ENCODE peak calls at places on chromosomes 16 and 17, in four cellular contexts. One of them, this sample, is unnamed.

GRCh38 chr17:1226308-1226707 is 43.9 kb upstream of the BHLHA9 start:
- DNase-seq in mesendoderm: no peak
- DNase-seq in H1: no peak
- DNase-seq in IMR-90: no peak
- DNase-seq in this sample: no peak

GRCh38 chr16:79089735-79090284 is 510.7 kb downstream of the MAF start:
- DNase-seq in IMR-90: no peak
- DNase-seq in H1: no peak
- DNase-seq in mesendoderm: no peak
- DNase-seq in this sample: no peak

GRCh38 chr17:7445011-7445927 is at the start of gene CHRNB1:
- DNase-seq in mesendoderm: peak
- DNase-seq in H1: peak
- DNase-seq in IMR-90: peak
- DNase-seq in this sample: peak

GRCh38 chr17:81341347-81342061 is 46.4 kb upstream of the SLC38A10 start:
- DNase-seq in H1: no peak
- DNase-seq in mesendoderm: no peak
- DNase-seq in IMR-90: no peak
- DNase-seq in this sample: peak

GRCh38 chr16:19460397-19460796 is 42.7 kb downstream of the TMC5 start:
- DNase-seq in H1: no peak
- DNase-seq in mesendoderm: no peak
- DNase-seq in IMR-90: no peak
- DNase-seq in this sample: no peak

GRCh38 chr17:32813021-32813420 is 63.9 kb downstream of the MYO1D start:
- DNase-seq in H1: no peak
- DNase-seq in mesendoderm: no peak
- DNase-seq in IMR-90: no peak
- DNase-seq in this sample: no peak

GRCh38 chr16:19138601-19139000 is 24.8 kb downstream of the ITPRIPL2 start:
- DNase-seq in IMR-90: peak
- DNase-seq in H1: no peak
- DNase-seq in mesendoderm: peak
- DNase-seq in this sample: no peak

GRCh38 chr16:23920899-23921298 is 85.1 kb downstream of the PRKCB start:
- DNase-seq in mesendoderm: no peak
- DNase-seq in H1: no peak
- DNase-seq in IMR-90: no peak
- DNase-seq in this sample: no peak

GRCh38 chr17:50431219-50431618 is 5.2 kb downstream of the ACSF2 start:
- DNase-seq in H1: no peak
- DNase-seq in IMR-90: no peak
- DNase-seq in mesendoderm: peak
- DNase-seq in this sample: no peak

GRCh38 chr16:87635541-87636049 is 33.3 kb downstream of the JPH3 start:
- DNase-seq in IMR-90: peak
- DNase-seq in H1: no peak
- DNase-seq in mesendoderm: peak
- DNase-seq in this sample: peak

GRCh38 chr16:86942469-86943175 is 364.3 kb downstream of the FOXL1 start:
- DNase-seq in mesendoderm: no peak
- DNase-seq in H1: no peak
- DNase-seq in IMR-90: no peak
- DNase-seq in this sample: no peak

GRCh38 chr16:66881014-66881417 is 701 bp downstream of the PDP2 start:
- DNase-seq in IMR-90: no peak
- DNase-seq in H1: no peak
- DNase-seq in mesendoderm: no peak
- DNase-seq in this sample: no peak

DNA sequence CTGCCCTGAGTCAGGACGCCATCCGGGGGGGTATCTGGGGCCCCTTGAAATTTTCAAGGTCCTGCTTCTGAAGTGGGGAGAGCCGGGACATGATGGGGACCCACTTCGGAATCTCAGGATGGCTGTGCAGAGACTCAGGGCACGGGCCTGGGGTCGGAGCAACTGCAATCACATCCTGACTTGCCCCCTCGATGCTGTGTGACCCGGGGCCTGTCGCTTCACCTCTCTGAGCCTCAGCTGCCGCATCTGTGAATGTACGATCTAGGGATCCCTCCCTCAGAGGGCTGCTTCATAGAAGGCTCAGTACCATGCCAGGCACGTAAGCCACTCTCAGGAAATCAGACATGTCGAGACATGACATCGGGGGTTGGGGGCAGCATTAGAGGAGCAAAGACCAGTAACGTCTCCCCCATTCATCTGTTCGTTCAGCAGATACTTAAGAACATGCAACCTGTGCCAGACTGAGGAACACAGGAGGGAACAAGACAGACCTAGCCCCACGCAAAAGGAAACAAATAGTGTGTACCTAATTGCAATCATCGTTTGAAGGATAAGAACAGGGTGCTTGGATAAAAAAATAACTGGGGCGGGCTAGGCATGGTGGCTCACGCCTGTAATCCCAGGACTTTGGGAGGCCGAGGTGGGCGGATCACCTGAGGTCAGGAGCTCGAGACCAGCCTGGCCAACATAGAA is 229.6 kb downstream of the PARN start:
- DNase-seq in H1: no peak
- DNase-seq in IMR-90: no peak
- DNase-seq in mesendoderm: no peak
- DNase-seq in this sample: no peak
- H4K5ac ChIP-seq in H1: no peak
- H4K5ac ChIP-seq in IMR-90: no peak
- H4K5ac ChIP-seq in mesendoderm: no peak
- H4K5ac ChIP-seq in this sample: no peak

GRCh38 chr17:73390851-73391250 is 79.0 kb upstream of the CDC42EP4 start:
- DNase-seq in mesendoderm: no peak
- DNase-seq in H1: no peak
- DNase-seq in IMR-90: no peak
- DNase-seq in this sample: no peak

GRCh38 chr17:73391331-73392265 is 79.8 kb upstream of the CDC42EP4 start:
- DNase-seq in mesendoderm: no peak
- DNase-seq in H1: no peak
- DNase-seq in IMR-90: no peak
- DNase-seq in this sample: peak

GRCh38 chr17:73389411-73389810 is 77.6 kb upstream of the CDC42EP4 start:
- DNase-seq in mesendoderm: no peak
- DNase-seq in H1: no peak
- DNase-seq in IMR-90: no peak
- DNase-seq in this sample: no peak

GRCh38 chr17:73388578-73388905 is 76.7 kb upstream of the CDC42EP4 start:
- DNase-seq in H1: no peak
- DNase-seq in IMR-90: no peak
- DNase-seq in mesendoderm: no peak
- DNase-seq in this sample: no peak

DNA sequence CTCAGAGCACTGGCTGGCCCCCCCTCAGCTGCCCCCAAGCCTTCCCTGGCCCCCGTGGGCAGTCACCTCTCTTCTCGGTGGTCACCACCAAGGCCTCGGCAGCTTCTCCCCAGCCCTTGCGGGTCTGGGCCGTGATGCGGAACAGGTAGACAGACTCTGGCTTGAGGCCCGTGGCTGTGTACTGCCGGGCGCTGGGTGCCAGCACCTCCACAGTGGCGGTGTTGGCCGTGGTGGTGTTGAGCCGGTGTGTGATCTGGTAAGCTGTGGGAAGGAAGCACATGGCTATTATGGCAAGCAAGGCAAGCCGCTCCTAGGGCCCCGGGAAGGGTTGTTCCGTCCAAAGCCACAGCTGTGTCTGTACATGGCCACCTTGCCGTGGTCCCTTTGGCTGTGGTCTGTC is 78.4 kb upstream of the CDC42EP4 start:
- DNase-seq in mesendoderm: no peak
- DNase-seq in IMR-90: no peak
- DNase-seq in H1: no peak
- DNase-seq in this sample: peak
- H4K5ac ChIP-seq in mesendoderm: no peak
- H4K5ac ChIP-seq in IMR-90: no peak
- H4K5ac ChIP-seq in H1: no peak
- H4K5ac ChIP-seq in this sample: no peak

GRCh38 chr17:72639711-72640110 is 452.8 kb downstream of the SLC39A11 start:
- DNase-seq in H1: no peak
- DNase-seq in IMR-90: no peak
- DNase-seq in mesendoderm: no peak
- DNase-seq in this sample: no peak

GRCh38 chr17:72643575-72644216 is 448.8 kb downstream of the SLC39A11 start:
- DNase-seq in IMR-90: no peak
- DNase-seq in mesendoderm: no peak
- DNase-seq in H1: no peak
- DNase-seq in this sample: no peak

GRCh38 chr17:72640415-72641165 is 451.9 kb downstream of the SLC39A11 start:
- DNase-seq in IMR-90: no peak
- DNase-seq in mesendoderm: no peak
- DNase-seq in H1: no peak
- DNase-seq in this sample: no peak

GRCh38 chr17:72644481-72644880 is 448.0 kb downstream of the SLC39A11 start:
- DNase-seq in H1: no peak
- DNase-seq in IMR-90: no peak
- DNase-seq in mesendoderm: no peak
- DNase-seq in this sample: no peak

GRCh38 chr17:72642720-72643119 is 449.8 kb downstream of the SLC39A11 start:
- DNase-seq in IMR-90: no peak
- DNase-seq in mesendoderm: no peak
- DNase-seq in H1: no peak
- DNase-seq in this sample: no peak
- H4K5ac ChIP-seq in IMR-90: no peak
- H4K5ac ChIP-seq in mesendoderm: no peak
- H4K5ac ChIP-seq in H1: no peak
- H4K5ac ChIP-seq in this sample: no peak

GRCh38 chr16:9821331-9821730 is 360.9 kb downstream of the GRIN2A start:
- DNase-seq in H1: no peak
- DNase-seq in IMR-90: no peak
- DNase-seq in mesendoderm: no peak
- DNase-seq in this sample: no peak

GRCh38 chr16:9816644-9817043 is 365.6 kb downstream of the GRIN2A start:
- DNase-seq in H1: no peak
- DNase-seq in IMR-90: no peak
- DNase-seq in mesendoderm: no peak
- DNase-seq in this sample: no peak

GRCh38 chr16:9817586-9817985 is 364.6 kb downstream of the GRIN2A start:
- DNase-seq in H1: no peak
- DNase-seq in IMR-90: no peak
- DNase-seq in mesendoderm: no peak
- DNase-seq in this sample: no peak

GRCh38 chr16:9820481-9821246 is 361.6 kb downstream of the GRIN2A start:
- DNase-seq in mesendoderm: peak
- DNase-seq in H1: peak
- DNase-seq in IMR-90: no peak
- DNase-seq in this sample: peak

GRCh38 chr16:9818702-9819101 is 363.5 kb downstream of the GRIN2A start:
- DNase-seq in IMR-90: no peak
- DNase-seq in mesendoderm: no peak
- DNase-seq in H1: no peak
- DNase-seq in this sample: no peak
- H4K5ac ChIP-seq in IMR-90: no peak
- H4K5ac ChIP-seq in mesendoderm: no peak
- H4K5ac ChIP-seq in H1: peak
- H4K5ac ChIP-seq in this sample: no peak

GRCh38 chr16:568401-569258 is 1.1 kb upstream of the PIGQ start:
- DNase-seq in IMR-90: no peak
- DNase-seq in H1: no peak
- DNase-seq in mesendoderm: no peak
- DNase-seq in this sample: no peak
- H4K5ac ChIP-seq in IMR-90: peak
- H4K5ac ChIP-seq in H1: no peak
- H4K5ac ChIP-seq in mesendoderm: no peak
- H4K5ac ChIP-seq in this sample: no peak

GRCh38 chr16:74749291-74750055 is 25.1 kb downstream of the FA2H start:
- DNase-seq in H1: no peak
- DNase-seq in mesendoderm: peak
- DNase-seq in IMR-90: no peak
- DNase-seq in this sample: peak

GRCh38 chr16:74752258-74752657 is 22.4 kb downstream of the FA2H start:
- DNase-seq in IMR-90: no peak
- DNase-seq in mesendoderm: no peak
- DNase-seq in H1: no peak
- DNase-seq in this sample: no peak

GRCh38 chr16:74753180-74753579 is 21.4 kb downstream of the FA2H start:
- DNase-seq in H1: no peak
- DNase-seq in IMR-90: no peak
- DNase-seq in mesendoderm: no peak
- DNase-seq in this sample: no peak

GRCh38 chr16:74752756-74753155 is 21.9 kb downstream of the FA2H start:
- DNase-seq in H1: no peak
- DNase-seq in mesendoderm: no peak
- DNase-seq in IMR-90: no peak
- DNase-seq in this sample: no peak

DNA sequence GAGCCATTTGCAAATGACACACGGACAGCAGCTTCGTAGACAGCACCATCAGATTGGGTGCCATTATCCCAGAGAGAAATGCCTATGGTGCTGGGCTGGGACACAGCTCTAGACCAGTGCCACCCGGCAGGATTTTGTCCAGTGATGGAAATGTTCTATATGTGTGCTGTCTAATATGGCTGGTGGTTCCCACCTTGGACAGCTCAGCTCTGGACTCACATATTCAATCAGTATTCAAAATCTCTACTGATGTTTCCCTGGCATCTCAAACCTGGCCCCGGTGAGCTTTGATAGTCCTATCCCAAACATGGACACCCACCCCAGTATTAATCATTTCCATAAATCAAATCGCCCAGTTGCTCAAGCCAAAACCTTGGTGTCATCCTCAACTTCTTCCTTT is 23.0 kb downstream of the FA2H start:
- DNase-seq in IMR-90: no peak
- DNase-seq in H1: no peak
- DNase-seq in mesendoderm: no peak
- DNase-seq in this sample: no peak
- H4K5ac ChIP-seq in IMR-90: no peak
- H4K5ac ChIP-seq in H1: no peak
- H4K5ac ChIP-seq in mesendoderm: no peak
- H4K5ac ChIP-seq in this sample: no peak

This sample was measured in H9.